ENCODE peak calls at places on chromosomes 5 and 9, in eight cellular contexts. Q is pancreas; Y is psoas muscle; O is heart right ventricle; Z is cardiac muscle cell; R is lower lobe of right lung; D is CD8-positive, alpha-beta T cell; X is sigmoid colon. B is an unnamed sample.

GRCh38 chr5:27612161-27612560 is 573.8 kb upstream of the CDH9 start:
- DNase-seq in Q (no peak), Y (no peak), O (no peak), Z (no peak), R (no peak), D (no peak), X (no peak), B (no peak)

GRCh38 chr9:132560604-132561304 is 21.7 kb upstream of the BARHL1 start:
- DNase-seq in Q (no peak), Y (no peak), O (no peak), Z (peak; percentile 45), R (no peak), D (no peak), X (no peak), B (no peak)

GRCh38 chr5:60604771-60605170 is 95.2 kb downstream of the DEPDC1B start:
- DNase-seq in Q (no peak), Y (no peak), O (no peak), Z (no peak), R (no peak), D (no peak), X (no peak), B (no peak)

GRCh38 chr5:112142769-112143270 is 276.3 kb downstream of the EPB41L4A start:
- DNase-seq in Q (no peak), Y (no peak), O (peak; percentile 55), Z (no peak), R (peak; percentile 50), D (no peak), X (no peak), B (no peak)

GRCh38 chr9:123544007-123544827 is 188.2 kb downstream of the CRB2 start:
- DNase-seq in Q (no peak), Y (no peak), O (no peak), Z (peak; percentile 48), R (no peak), D (no peak), X (no peak), B (peak; percentile 37)

GRCh38 chr5:93909356-93909755 is 168.0 kb upstream of the POU5F2 start:
- DNase-seq in Q (no peak), Y (no peak), O (no peak), Z (no peak), R (no peak), D (no peak), X (no peak), B (no peak)

GRCh38 chr5:97844797-97845196 is 661.8 kb upstream of the RIOK2 start:
- DNase-seq in Q (no peak), Y (no peak), O (no peak), Z (peak; percentile 24), R (no peak), D (no peak), X (no peak), B (peak; percentile 10)

GRCh38 chr9:76905984-76906861 is at the start of gene PRUNE2:
- DNase-seq in Q (peak; percentile 71), Y (peak; percentile 69), O (peak; percentile 19), Z (peak; percentile 96), R (peak; percentile 76), D (no peak), X (peak; percentile 94), B (peak; percentile 42)

GRCh38 chr5:10481241-10481932 is 39.7 kb downstream of the ROPN1L start:
- DNase-seq in Q (no peak), Y (no peak), O (no peak), Z (no peak), R (no peak), D (no peak), X (no peak), B (peak; percentile 90)

GRCh38 chr9:15144567-15145174 is 162.3 kb downstream of the TTC39B start:
- DNase-seq in Q (no peak), Y (no peak), O (no peak), Z (no peak), R (no peak), D (no peak), X (no peak), B (no peak)

GRCh38 chr5:136192526-136193395 is at the start of gene SMIM32:
- DNase-seq in Q (no peak), Y (peak; percentile 19), O (peak; percentile 11), Z (peak; percentile 77), R (no peak), D (no peak), X (peak; percentile 58), B (no peak)

GRCh38 chr5:159971514-159971913 is 37.4 kb upstream of the TTC1 start:
- DNase-seq in Q (no peak), Y (no peak), O (no peak), Z (no peak), R (no peak), D (no peak), X (no peak), B (no peak)

GRCh38 chr5:179371681-179372675 is 26.7 kb upstream of the ADAMTS2 start:
- DNase-seq in Q (peak; percentile 29), Y (no peak), O (no peak), Z (no peak), R (no peak), D (no peak), X (peak; percentile 48), B (peak; percentile 22)

GRCh38 chr9:126587187-126588185 is 26.2 kb upstream of the LMX1B start:
- DNase-seq in Q (peak; percentile 32), Y (no peak), O (peak; percentile 89), Z (peak; percentile 75), R (peak; percentile 58), D (no peak), X (peak; percentile 74), B (no peak)

GRCh38 chr5:90939208-90939607 is 380.6 kb downstream of the ADGRV1 start:
- DNase-seq in Q (no peak), Y (no peak), O (no peak), Z (no peak), R (no peak), D (no peak), X (no peak), B (no peak)

GRCh38 chr5:167167191-167167590 is 1124.3 kb upstream of the WWC1 start:
- DNase-seq in Q (no peak), Y (no peak), O (no peak), Z (no peak), R (no peak), D (no peak), X (no peak), B (no peak)

GRCh38 chr9:129773262-129774048 is 20.6 kb upstream of the PTGES start:
- DNase-seq in Q (peak; percentile 73), Y (peak; percentile 54), O (no peak), Z (no peak), R (peak; percentile 76), D (no peak), X (peak; percentile 69), B (no peak)

GRCh38 chr9:112049834-112050516 is 125.1 kb downstream of the SUSD1 start:
- DNase-seq in Q (no peak), Y (no peak), O (no peak), Z (no peak), R (no peak), D (no peak), X (no peak), B (no peak)

GRCh38 chr5:123401320-123401719 is 21.9 kb downstream of the CEP120 start:
- DNase-seq in Q (no peak), Y (no peak), O (no peak), Z (no peak), R (no peak), D (no peak), X (no peak), B (no peak)

DNA sequence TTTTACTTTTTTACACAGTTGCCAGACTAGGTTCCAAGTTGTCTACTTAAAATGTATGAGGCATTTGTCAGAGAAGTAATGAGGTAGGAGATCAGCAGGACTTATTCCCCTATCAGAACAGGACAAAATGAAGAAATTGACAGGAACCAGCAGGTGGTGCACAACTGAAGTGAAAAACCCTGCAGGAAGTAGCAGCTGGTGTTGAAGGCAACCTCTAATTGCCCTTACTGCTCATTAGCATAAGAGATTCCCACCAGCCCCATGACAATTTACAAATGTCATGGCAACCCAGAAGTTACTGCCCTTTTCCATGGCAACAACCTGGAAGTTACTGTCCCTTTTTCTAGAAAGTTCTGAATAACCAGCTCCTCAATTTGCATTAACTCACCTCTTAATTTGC is 5.4 kb downstream of the PCDHB15 start:
- DNase-seq in Q (no peak), Y (no peak), O (no peak), Z (no peak), R (no peak), D (no peak), X (no peak), B (no peak)
- H3K4me3 ChIP-seq in Q (no peak overlapping the region), Y (no peak overlapping the region), O (no peak overlapping the region), Z (no peak overlapping the region), R (no peak overlapping the region), D (no peak overlapping the region), X (no peak overlapping the region), B (no peak overlapping the region)

GRCh38 chr5:57097526-57097925 is 76.3 kb upstream of the GPBP1 start:
- DNase-seq in Q (no peak), Y (no peak), O (no peak), Z (no peak), R (no peak), D (no peak), X (no peak), B (no peak)

GRCh38 chr5:57094753-57095683 is 78.8 kb upstream of the GPBP1 start:
- DNase-seq in Q (no peak), Y (no peak), O (no peak), Z (no peak), R (no peak), D (no peak), X (no peak), B (peak; percentile 59)
- TF ChIP-seq CTCF in Q (no peak), Y (no peak), O (no peak), Z (peak; percentile 29), R (peak; percentile 7), D (no peak), X (no peak), B (peak; percentile 34)

DNA sequence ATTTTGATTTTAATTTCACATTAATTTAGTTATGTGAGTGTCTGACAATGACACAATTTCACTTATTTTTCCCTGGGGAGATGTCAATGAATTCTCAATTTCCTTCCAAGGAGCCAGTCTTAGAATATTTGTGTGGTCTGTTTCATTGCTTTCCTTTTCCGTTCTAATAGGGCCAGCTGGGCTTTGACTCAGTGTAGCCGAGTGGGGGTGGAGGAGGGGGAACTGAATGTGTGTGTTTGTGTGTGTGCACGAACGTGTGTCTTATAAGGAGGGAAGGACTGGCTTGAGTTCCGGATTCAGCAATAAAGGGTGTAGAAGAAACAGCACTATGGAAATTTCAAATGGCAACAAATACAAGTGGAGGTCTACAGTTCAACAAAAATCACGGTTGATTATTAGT is 100.1 kb downstream of the BASP1 start:
- DNase-seq in Q (no peak), Y (no peak), O (no peak), Z (no peak), R (no peak), D (no peak), X (no peak), B (no peak)
- H3K4me1 ChIP-seq in Q (no peaks in the 10 kb centered on the region), Y (no peaks in the 10 kb centered on the region), O (peaks cover 30% of the 10 kb centered on the region), Z (no peaks in the 10 kb centered on the region), R (peaks cover 14% of the 10 kb centered on the region), D (no peaks in the 10 kb centered on the region), X (no peaks in the 10 kb centered on the region), B (peaks cover 25% of the 10 kb centered on the region)

GRCh38 chr9:135513351-135513846 is 7.8 kb upstream of the LCN1 start:
- DNase-seq in Q (peak; percentile 5), Y (no peak), O (no peak), Z (no peak), R (no peak), D (no peak), X (peak; percentile 45), B (no peak)
- H3K4me3 ChIP-seq in Q (no peak overlapping the region), Y (no peak overlapping the region), O (no peak overlapping the region), Z (no peak overlapping the region), R (no peak overlapping the region), D (no peak overlapping the region), X (no peak overlapping the region), B (no peak overlapping the region)

GRCh38 chr5:134070979-134071849 is 43.3 kb upstream of the TCF7 start:
- DNase-seq in Q (peak; percentile 49), Y (no peak), O (no peak), Z (peak; percentile 29), R (no peak), D (peak; percentile 43), X (peak; percentile 54), B (peak; percentile 70)
- TF ChIP-seq CTCF in Q (no peak), Y (no peak), O (no peak), Z (no peak), R (no peak), D (peak; percentile 13), X (no peak), B (no peak)

B was measured in Caco-2.